ENCODE peak calls at places on chromosomes 7 and 10, in seven cellular contexts. One of them, this sample, is unnamed.

GRCh38 chr10:26860026-26860541 is 674 bp downstream of the ABI1 start:
- DNase-seq in NB4: peak
- DNase-seq in stimulated activated CD4-positive, alpha-beta T cell treated with anti-CD3 and anti-CD28 coated beads, Interleukin-2, amount 100 ng/mL, for 48 hours: peak
- DNase-seq in activated CD4-positive, CD25-positive, alpha-beta regulatory T cell: peak
- DNase-seq in mucosa of descending colon: peak
- DNase-seq in NCI-H226: peak
- DNase-seq in non-pigmented ciliary epithelial cell: peak
- DNase-seq in this sample: peak

GRCh38 chr10:129259128-129259527 is 207.9 kb upstream of the MGMT start:
- DNase-seq in activated CD4-positive, CD25-positive, alpha-beta regulatory T cell: no peak
- DNase-seq in stimulated activated CD4-positive, alpha-beta T cell treated with anti-CD3 and anti-CD28 coated beads, Interleukin-2, amount 100 ng/mL, for 48 hours: no peak
- DNase-seq in mucosa of descending colon: no peak
- DNase-seq in NB4: no peak
- DNase-seq in non-pigmented ciliary epithelial cell: no peak
- DNase-seq in NCI-H226: no peak
- DNase-seq in this sample: no peak

GRCh38 chr10:124916098-124916584 is 25.8 kb upstream of the ZRANB1 start:
- DNase-seq in NCI-H226: no peak
- DNase-seq in mucosa of descending colon: no peak
- DNase-seq in NB4: peak
- DNase-seq in stimulated activated CD4-positive, alpha-beta T cell treated with anti-CD3 and anti-CD28 coated beads, Interleukin-2, amount 100 ng/mL, for 48 hours: no peak
- DNase-seq in non-pigmented ciliary epithelial cell: no peak
- DNase-seq in activated CD4-positive, CD25-positive, alpha-beta regulatory T cell: no peak
- DNase-seq in this sample: no peak

GRCh38 chr10:127550861-127551260 is 1.8 kb downstream of the NPS start:
- DNase-seq in activated CD4-positive, CD25-positive, alpha-beta regulatory T cell: no peak
- DNase-seq in non-pigmented ciliary epithelial cell: no peak
- DNase-seq in NB4: no peak
- DNase-seq in NCI-H226: no peak
- DNase-seq in stimulated activated CD4-positive, alpha-beta T cell treated with anti-CD3 and anti-CD28 coated beads, Interleukin-2, amount 100 ng/mL, for 48 hours: no peak
- DNase-seq in mucosa of descending colon: no peak
- DNase-seq in this sample: no peak

GRCh38 chr7:100679927-100680588 is 6.5 kb downstream of the GNB2 start:
- DNase-seq in NB4: peak
- DNase-seq in non-pigmented ciliary epithelial cell: no peak
- DNase-seq in activated CD4-positive, CD25-positive, alpha-beta regulatory T cell: no peak
- DNase-seq in NCI-H226: no peak
- DNase-seq in stimulated activated CD4-positive, alpha-beta T cell treated with anti-CD3 and anti-CD28 coated beads, Interleukin-2, amount 100 ng/mL, for 48 hours: no peak
- DNase-seq in mucosa of descending colon: no peak
- DNase-seq in this sample: no peak

GRCh38 chr7:64868469-64868868 is 34.6 kb upstream of the ZNF273 start:
- DNase-seq in stimulated activated CD4-positive, alpha-beta T cell treated with anti-CD3 and anti-CD28 coated beads, Interleukin-2, amount 100 ng/mL, for 48 hours: no peak
- DNase-seq in NB4: no peak
- DNase-seq in activated CD4-positive, CD25-positive, alpha-beta regulatory T cell: no peak
- DNase-seq in NCI-H226: no peak
- DNase-seq in mucosa of descending colon: no peak
- DNase-seq in non-pigmented ciliary epithelial cell: no peak
- DNase-seq in this sample: no peak

GRCh38 chr10:102117391-102118159 is 2.6 kb downstream of the LDB1 start:
- DNase-seq in NCI-H226: peak
- DNase-seq in stimulated activated CD4-positive, alpha-beta T cell treated with anti-CD3 and anti-CD28 coated beads, Interleukin-2, amount 100 ng/mL, for 48 hours: peak
- DNase-seq in mucosa of descending colon: peak
- DNase-seq in NB4: peak
- DNase-seq in activated CD4-positive, CD25-positive, alpha-beta regulatory T cell: peak
- DNase-seq in non-pigmented ciliary epithelial cell: no peak
- DNase-seq in this sample: peak

GRCh38 chr7:123864966-123865365 is 20.0 kb downstream of the HYAL4 start:
- DNase-seq in activated CD4-positive, CD25-positive, alpha-beta regulatory T cell: no peak
- DNase-seq in stimulated activated CD4-positive, alpha-beta T cell treated with anti-CD3 and anti-CD28 coated beads, Interleukin-2, amount 100 ng/mL, for 48 hours: no peak
- DNase-seq in NCI-H226: peak
- DNase-seq in non-pigmented ciliary epithelial cell: no peak
- DNase-seq in NB4: no peak
- DNase-seq in mucosa of descending colon: no peak
- DNase-seq in this sample: no peak

GRCh38 chr7:24135003-24135817 is 148.8 kb upstream of the NPY start:
- DNase-seq in stimulated activated CD4-positive, alpha-beta T cell treated with anti-CD3 and anti-CD28 coated beads, Interleukin-2, amount 100 ng/mL, for 48 hours: no peak
- DNase-seq in activated CD4-positive, CD25-positive, alpha-beta regulatory T cell: no peak
- DNase-seq in NCI-H226: no peak
- DNase-seq in NB4: peak
- DNase-seq in non-pigmented ciliary epithelial cell: no peak
- DNase-seq in mucosa of descending colon: no peak
- DNase-seq in this sample: no peak

GRCh38 chr7:91066627-91067026 is 197.6 kb upstream of the FZD1 start:
- DNase-seq in mucosa of descending colon: no peak
- DNase-seq in NB4: no peak
- DNase-seq in NCI-H226: no peak
- DNase-seq in stimulated activated CD4-positive, alpha-beta T cell treated with anti-CD3 and anti-CD28 coated beads, Interleukin-2, amount 100 ng/mL, for 48 hours: no peak
- DNase-seq in activated CD4-positive, CD25-positive, alpha-beta regulatory T cell: no peak
- DNase-seq in non-pigmented ciliary epithelial cell: no peak
- DNase-seq in this sample: no peak

GRCh38 chr7:54932818-54933543 is 85.8 kb upstream of the EGFR start:
- DNase-seq in NCI-H226: peak
- DNase-seq in non-pigmented ciliary epithelial cell: peak
- DNase-seq in NB4: no peak
- DNase-seq in activated CD4-positive, CD25-positive, alpha-beta regulatory T cell: no peak
- DNase-seq in mucosa of descending colon: peak
- DNase-seq in stimulated activated CD4-positive, alpha-beta T cell treated with anti-CD3 and anti-CD28 coated beads, Interleukin-2, amount 100 ng/mL, for 48 hours: no peak
- DNase-seq in this sample: peak